ENCODE peak calls at places on chromosomes 2 and 18, in six cellular contexts. I is stomach, L is transverse colon, P is K562, Z is thyroid gland, G is testis. F is an unnamed sample.

GRCh38 chr2:28413152-28413895 is 20.7 kb downstream of the FOSL2 start:
- DNase-seq in I (no peak), L (peak; percentile 63), P (no peak), Z (no peak), G (no peak), F (no peak)

GRCh38 chr2:27306657-27307544 is 1.3 kb downstream of the UCN start:
- DNase-seq in I (no peak), L (no peak), P (no peak), Z (no peak), G (no peak), F (no peak)

GRCh38 chr2:125730921-125731320 is 925.0 kb upstream of the GYPC start:
- DNase-seq in I (no peak), L (peak; percentile 17), P (no peak), Z (no peak), G (no peak), F (no peak)

GRCh38 chr2:146041291-146041868 is 1521.5 kb upstream of the ZEB2 start:
- DNase-seq in I (no peak), L (no peak), P (no peak), Z (no peak), G (no peak), F (no peak)

GRCh38 chr18:70195852-70196434 is 9.5 kb downstream of the RTTN start:
- DNase-seq in I (no peak), L (peak; percentile 9), P (peak; percentile 12), Z (no peak), G (peak; percentile 50), F (no peak)

GRCh38 chr2:105675841-105676240 is 68.9 kb upstream of the NCK2 start:
- DNase-seq in I (no peak), L (no peak), P (no peak), Z (no peak), G (no peak), F (no peak)

GRCh38 chr18:57813245-57813644 is 10.1 kb upstream of the ATP8B1 start:
- DNase-seq in I (no peak), L (no peak), P (no peak), Z (no peak), G (no peak), F (no peak)

GRCh38 chr2:169480079-169480465 is 778 bp downstream of the BBS5 start:
- DNase-seq in I (no peak), L (no peak), P (no peak), Z (no peak), G (no peak), F (no peak)

GRCh38 chr2:10368491-10369231 is 66.0 kb downstream of the HPCAL1 start:
- DNase-seq in I (peak; percentile 81), L (no peak), P (no peak), Z (no peak), G (peak; percentile 82), F (no peak)
- TF ChIP-seq POLR2A in I (no peak), L (no peak), P (no peak), Z (no peak), G (no peak), F (no peak)

DNA sequence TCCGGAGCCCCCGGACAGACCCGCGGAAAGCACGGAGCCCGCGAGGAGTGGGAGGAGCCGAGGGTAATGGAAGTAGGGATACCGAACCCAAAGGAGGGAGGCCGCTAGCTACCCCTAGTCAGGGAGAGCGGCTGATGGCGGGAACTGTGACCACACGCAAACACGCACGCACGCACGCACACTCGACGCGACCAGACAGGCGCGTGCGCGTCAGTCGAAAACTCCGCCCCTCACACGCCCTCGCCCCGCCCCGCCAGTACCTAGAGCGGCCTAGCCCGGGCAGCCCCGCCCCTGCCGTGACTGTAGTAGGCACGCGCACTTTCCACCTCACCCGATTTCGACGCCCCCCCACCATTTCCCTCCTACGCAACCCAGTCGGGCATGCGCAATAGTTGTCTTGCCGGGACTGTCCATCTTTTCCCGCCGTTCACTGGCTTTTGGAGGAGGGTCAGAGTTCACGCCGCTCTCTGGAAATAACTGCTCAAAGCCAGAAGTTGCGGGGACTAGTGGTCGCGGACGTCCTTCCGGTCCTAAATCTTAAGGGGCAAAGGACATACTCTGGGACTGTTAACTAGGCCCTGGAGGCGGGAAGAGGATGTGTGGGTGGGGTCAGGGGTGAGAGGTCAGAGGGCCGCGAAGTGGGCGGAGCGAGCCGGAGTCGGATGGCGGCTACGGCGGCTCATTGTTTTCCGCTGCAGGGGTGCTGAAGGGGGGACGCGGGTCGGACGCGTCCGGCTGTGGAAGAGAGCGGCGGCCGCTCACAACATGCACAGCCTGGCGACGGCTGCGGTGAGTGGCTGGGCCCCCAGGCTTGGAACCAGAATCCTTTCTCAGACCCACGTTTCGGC is at the start of the genes CNOT9 and USP37:
- DNase-seq in I (peak; percentile 100), L (peak; percentile 100), P (peak; percentile 88), Z (peak; percentile 100), G (peak; percentile 100), F (peak; percentile 99)
- TF ChIP-seq POLR2A in I (no peak), L (peak; percentile 69), P (peak; percentile 70), Z (no peak), G (peak; percentile 79), F (peak; percentile 25)

GRCh38 chr2:65300772-65301711 is 73.4 kb downstream of the ACTR2 start:
- DNase-seq in I (peak; percentile 70), L (peak; percentile 24), P (no peak), Z (peak; percentile 50), G (peak; percentile 26), F (no peak)
- TF ChIP-seq POLR2A in I (no peak), L (no peak), P (no peak), Z (no peak), G (no peak), F (no peak)

DNA sequence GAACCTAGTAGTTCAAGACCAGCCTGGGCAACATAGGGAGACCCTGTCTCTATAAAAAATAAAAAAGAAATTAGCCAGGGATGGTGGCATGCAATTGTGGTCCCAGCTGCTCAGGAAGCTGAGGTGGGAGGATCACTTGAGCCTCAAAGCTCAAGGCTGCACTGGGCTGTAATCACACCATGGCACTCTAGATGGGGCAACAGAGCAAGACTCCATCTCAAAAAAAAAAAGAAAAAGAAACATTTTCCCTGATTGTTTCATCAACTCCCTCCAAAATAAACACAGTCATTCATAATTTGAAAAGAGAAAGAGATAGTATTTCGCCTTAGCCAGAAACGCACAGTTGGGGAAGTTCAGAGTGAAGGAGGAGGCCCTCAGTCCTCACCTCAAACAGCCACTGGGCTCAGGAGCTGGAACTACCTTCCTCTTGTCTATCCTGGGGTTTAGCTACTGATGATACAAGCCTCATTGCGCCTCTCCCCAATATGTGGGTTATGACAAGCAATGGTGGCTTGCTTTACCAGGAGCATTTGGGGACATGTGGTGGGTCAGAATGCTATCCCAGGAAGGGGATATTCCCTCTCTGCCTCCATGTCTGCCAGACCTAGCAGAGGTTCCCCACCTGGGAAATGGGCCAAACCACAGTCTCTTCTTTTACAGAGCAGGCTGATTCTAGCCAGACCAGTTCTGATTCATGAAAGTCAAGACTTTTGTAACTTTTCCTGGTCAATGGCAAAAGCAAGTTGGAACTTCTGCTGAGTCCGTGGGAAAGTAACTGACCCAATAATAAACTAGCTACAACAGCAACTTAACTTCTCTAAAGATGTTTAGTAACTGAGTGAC is 22.2 kb upstream of the TMEM87B start:
- DNase-seq in I (peak; percentile 45), L (peak; percentile 35), P (no peak), Z (peak; percentile 42), G (peak; percentile 55), F (no peak)
- TF ChIP-seq POLR2A in I (no peak), L (no peak), P (no peak), Z (no peak), G (no peak), F (no peak)

DNA sequence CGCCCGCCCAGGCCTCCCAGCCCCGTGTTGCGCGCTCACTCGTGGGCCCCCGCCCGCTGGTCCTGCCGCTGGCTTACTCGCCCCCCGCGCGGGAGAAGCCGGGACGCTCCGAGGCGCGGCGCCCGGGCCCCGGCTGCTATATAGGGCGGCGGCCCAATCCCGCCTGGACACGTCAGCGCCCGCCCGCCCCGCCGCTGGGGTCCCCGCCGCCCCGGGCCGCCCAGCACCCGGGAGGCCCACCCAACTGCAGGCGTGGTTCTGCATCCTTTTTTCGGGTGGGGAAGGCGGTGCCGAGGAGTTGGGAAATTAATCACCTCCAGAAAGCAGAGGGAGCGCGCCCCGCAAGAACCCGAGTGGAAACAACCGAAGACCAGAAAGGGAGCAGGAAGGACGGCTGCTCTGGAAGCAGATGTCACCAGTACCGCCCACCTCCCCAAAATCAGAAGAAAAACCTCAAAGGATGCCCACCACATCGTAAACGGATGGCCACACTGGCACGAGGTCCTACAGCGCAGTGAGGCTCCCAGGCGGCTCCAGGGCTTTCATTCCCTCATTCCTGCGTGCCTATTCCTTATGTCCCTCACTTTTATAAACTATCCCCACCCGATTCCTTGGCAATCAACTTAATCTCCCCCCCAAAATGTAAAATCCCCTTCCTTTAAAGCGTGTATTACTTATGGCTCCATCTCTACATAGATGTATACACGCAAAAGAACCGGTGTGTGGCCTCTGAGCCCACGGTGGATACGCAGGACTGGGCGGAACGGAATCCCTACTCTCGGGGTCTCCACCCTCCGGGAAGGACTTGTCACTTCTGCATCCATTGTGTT is 42.5 kb downstream of the HDLBP start:
- DNase-seq in I (peak; percentile 74), L (peak; percentile 76), P (peak; percentile 66), Z (peak; percentile 58), G (peak; percentile 62), F (no peak)
- TF ChIP-seq POLR2A in I (no peak), L (no peak), P (no peak), Z (no peak), G (no peak), F (peak; percentile 19)

GRCh38 chr2:231926180-231926741 is at the start of gene NPPC:
- DNase-seq in I (peak; percentile 34), L (no peak), P (peak; percentile 66), Z (peak; percentile 64), G (peak; percentile 68), F (peak; percentile 47)
- TF ChIP-seq POLR2A in I (no peak), L (no peak), P (no peak), Z (no peak), G (no peak), F (no peak)

GRCh38 chr2:236550701-236551465 is 18.7 kb upstream of the ACKR3 start:
- DNase-seq in I (no peak), L (no peak), P (no peak), Z (no peak), G (no peak), F (no peak)
- TF ChIP-seq POLR2A in I (no peak), L (no peak), P (no peak), Z (no peak), G (no peak), F (no peak)

F was measured in suprapubic skin.